ENCODE peak calls at places on chromosomes 13 and 19, in six cellular contexts. Z is adrenal gland, U is fibroblast of lung, Q is vagina, A is mesothelial cell of epicardium, L is cardiac fibroblast. B is an unnamed sample.

GRCh38 chr19:29598496-29598895 is 7.6 kb upstream of the POP4 start:
- DNase-seq in L (no peak), Q (no peak), U (no peak), Z (no peak), A (no peak), B (no peak)

GRCh38 chr13:79973533-79973963 is 367.4 kb downstream of the SPRY2 start:
- DNase-seq in A (no peak), L (no peak), Q (no peak), U (no peak), Z (no peak), B (no peak)

GRCh38 chr13:112819816-112820215 is 130.0 kb downstream of the ATP11A start:
- DNase-seq in U (no peak), Z (no peak), L (no peak), A (no peak), Q (no peak), B (peak; percentile 72)

GRCh38 chr13:60990032-60990733 is 425.5 kb downstream of the PCDH20 start:
- DNase-seq in A (no peak), L (no peak), Z (no peak), U (no peak), Q (no peak), B (no peak)

GRCh38 chr19:7550169-7550770 is 14.8 kb downstream of the PNPLA6 start:
- DNase-seq in A (no peak), Q (no peak), L (no peak), U (no peak), Z (no peak), B (no peak)

GRCh38 chr13:62320129-62320724 is 904.6 kb upstream of the PCDH20 start:
- DNase-seq in A (no peak), L (peak; percentile 65), Z (no peak), U (peak; percentile 41), Q (no peak), B (no peak)

GRCh38 chr13:31875134-31875533 is 135.8 kb downstream of the RXFP2 start:
- DNase-seq in U (no peak), Q (no peak), L (no peak), Z (no peak), A (no peak), B (no peak)

GRCh38 chr19:43699506-43700367 is 16.1 kb upstream of the IRGC start:
- DNase-seq in L (peak; percentile 42), U (peak; percentile 52), Q (no peak), Z (no peak), A (peak; percentile 73), B (no peak)

GRCh38 chr19:34985249-34986022 is 14.7 kb upstream of the GRAMD1A start:
- DNase-seq in L (peak; percentile 90), U (peak; percentile 43), A (no peak), Z (peak; percentile 71), Q (no peak), B (no peak)

GRCh38 chr19:3510727-3511126 is 4.6 kb downstream of the FZR1 start:
- DNase-seq in L (no peak), Z (no peak), U (no peak), A (no peak), Q (no peak), B (no peak)

GRCh38 chr19:31448221-31448657 is 99.0 kb upstream of the TSHZ3 start:
- DNase-seq in A (peak; percentile 53), Z (peak; percentile 21), L (peak; percentile 91), U (peak; percentile 78), Q (no peak), B (peak; percentile 68)

GRCh38 chr13:74206855-74207254 is 72.7 kb upstream of the KLF12 start:
- DNase-seq in Q (no peak), L (no peak), Z (no peak), A (no peak), U (no peak), B (no peak)

GRCh38 chr19:40466219-40467006 is at the start of gene SPTBN4:
- DNase-seq in A (no peak), Z (peak; percentile 62), L (no peak), Q (no peak), U (no peak), B (no peak)

GRCh38 chr13:23903906-23904280 is 6.6 kb upstream of the C1QTNF9B start:
- DNase-seq in A (no peak), L (no peak), Q (no peak), Z (no peak), U (no peak), B (no peak)

GRCh38 chr19:35642312-35642711 is 767 bp downstream of the ETV2 start:
- DNase-seq in Q (no peak), U (no peak), Z (no peak), A (no peak), L (no peak), B (no peak)

GRCh38 chr13:79681069-79681468 is 200.1 kb downstream of the NDFIP2 start:
- DNase-seq in Q (no peak), L (no peak), A (no peak), Z (no peak), U (no peak), B (no peak)

GRCh38 chr13:51923983-51924539 is 62.3 kb downstream of the CCDC70 start:
- DNase-seq in Q (peak; percentile 52), A (no peak), Z (no peak), U (no peak), L (no peak), B (no peak)
- TF ChIP-seq CTCF in Q (no peak), A (peak; percentile 25), Z (no peak), U (no peak), L (peak; percentile 32), B (peak; percentile 23)

GRCh38 chr19:5147971-5148793 is 179.3 kb downstream of the KDM4B start:
- DNase-seq in Z (no peak), U (peak; percentile 12), Q (no peak), L (no peak), A (no peak), B (peak; percentile 84)
- TF ChIP-seq CTCF in Z (no peak), U (no peak), Q (no peak), L (no peak), A (no peak), B (no peak)

GRCh38 chr19:17775991-17776803 is 18.7 kb upstream of the B3GNT3 start:
- DNase-seq in U (no peak), L (peak; percentile 30), A (no peak), Q (no peak), Z (no peak), B (no peak)

GRCh38 chr19:17778621-17779280 is 16.2 kb upstream of the B3GNT3 start:
- DNase-seq in Z (no peak), L (no peak), A (no peak), U (no peak), Q (no peak), B (no peak)

GRCh38 chr19:17777840-17778620 is 16.9 kb upstream of the B3GNT3 start:
- DNase-seq in Q (no peak), L (peak; percentile 43), Z (no peak), A (peak; percentile 45), U (peak; percentile 25), B (no peak)

GRCh38 chr19:17772172-17772571 is 20.9 kb downstream of the FCHO1 start:
- DNase-seq in L (no peak), A (no peak), U (peak; percentile 27), Z (no peak), Q (no peak), B (no peak)

GRCh38 chr19:17775245-17775927 is 19.6 kb upstream of the B3GNT3 start:
- DNase-seq in L (peak; percentile 38), A (peak; percentile 64), U (no peak), Q (no peak), Z (peak; percentile 32), B (no peak)
- TF ChIP-seq CTCF in L (peak; percentile 75), A (peak; percentile 69), U (peak; percentile 59), Q (no peak), Z (no peak), B (peak; percentile 66)

GRCh38 chr19:18999896-19000620 is 33.3 kb downstream of the SUGP2 start:
- DNase-seq in U (no peak), Z (no peak), Q (no peak), L (peak; percentile 22), A (no peak), B (no peak)
- TF ChIP-seq CTCF in U (peak; percentile 25), Z (no peak), Q (no peak), L (peak; percentile 40), A (no peak), B (peak; percentile 36)

GRCh38 chr13:106033634-106034033 is 501.8 kb downstream of the EFNB2 start:
- DNase-seq in U (peak; percentile 63), L (peak; percentile 81), Z (no peak), Q (no peak), A (no peak), B (no peak)
- TF ChIP-seq CTCF in U (peak; percentile 50), L (peak; percentile 48), Z (peak; percentile 11), Q (no peak), A (peak; percentile 65), B (peak; percentile 51)

GRCh38 chr19:49761625-49762311 is 1.3 kb downstream of the TSKS start:
- DNase-seq in U (peak; percentile 20), L (peak; percentile 86), A (no peak), Z (no peak), Q (no peak), B (no peak)
- TF ChIP-seq CTCF in U (peak; percentile 35), L (peak; percentile 39), A (no peak), Z (no peak), Q (no peak), B (peak; percentile 11)